ENCODE peak calls at places on chromosomes 12 and 14, in four cellular contexts. One of them, this sample, is unnamed.

GRCh38 chr12:121957831-121958515 is 39.6 kb downstream of the CFAP251 start:
- DNase-seq in transverse colon: no peak
- DNase-seq in AML-193: no peak
- DNase-seq in activated CD4-positive, alpha-beta T cell treated with anti-CD3 and anti-CD28 coated beads, Interleukin-2, amount 50 U/mL, for 4 hours: no peak
- DNase-seq in this sample: no peak

GRCh38 chr12:116937640-116938039 is 26.9 kb downstream of the FBXW8 start:
- DNase-seq in activated CD4-positive, alpha-beta T cell treated with anti-CD3 and anti-CD28 coated beads, Interleukin-2, amount 50 U/mL, for 4 hours: no peak
- DNase-seq in transverse colon: no peak
- DNase-seq in AML-193: no peak
- DNase-seq in this sample: no peak

GRCh38 chr12:89135976-89136634 is 216.2 kb downstream of the DUSP6 start:
- DNase-seq in activated CD4-positive, alpha-beta T cell treated with anti-CD3 and anti-CD28 coated beads, Interleukin-2, amount 50 U/mL, for 4 hours: no peak
- DNase-seq in transverse colon: no peak
- DNase-seq in AML-193: peak
- DNase-seq in this sample: no peak

GRCh38 chr12:131415781-131416180 is 295.1 kb upstream of the SFSWAP start:
- DNase-seq in transverse colon: no peak
- DNase-seq in AML-193: no peak
- DNase-seq in activated CD4-positive, alpha-beta T cell treated with anti-CD3 and anti-CD28 coated beads, Interleukin-2, amount 50 U/mL, for 4 hours: no peak
- DNase-seq in this sample: peak

GRCh38 chr14:51823706-51824105 is 36.7 kb upstream of the GNG2 start:
- DNase-seq in transverse colon: no peak
- DNase-seq in AML-193: no peak
- DNase-seq in activated CD4-positive, alpha-beta T cell treated with anti-CD3 and anti-CD28 coated beads, Interleukin-2, amount 50 U/mL, for 4 hours: no peak
- DNase-seq in this sample: no peak

GRCh38 chr14:31854508-31855075 is 222.5 kb upstream of the ARHGAP5 start:
- DNase-seq in AML-193: no peak
- DNase-seq in activated CD4-positive, alpha-beta T cell treated with anti-CD3 and anti-CD28 coated beads, Interleukin-2, amount 50 U/mL, for 4 hours: no peak
- DNase-seq in transverse colon: no peak
- DNase-seq in this sample: no peak

GRCh38 chr14:102503576-102504224 is 5.9 kb downstream of the ANKRD9 start:
- DNase-seq in transverse colon: no peak
- DNase-seq in activated CD4-positive, alpha-beta T cell treated with anti-CD3 and anti-CD28 coated beads, Interleukin-2, amount 50 U/mL, for 4 hours: no peak
- DNase-seq in AML-193: no peak
- DNase-seq in this sample: no peak

GRCh38 chr12:91111366-91112321 is at the start of gene LUM:
- DNase-seq in transverse colon: no peak
- DNase-seq in AML-193: no peak
- DNase-seq in activated CD4-positive, alpha-beta T cell treated with anti-CD3 and anti-CD28 coated beads, Interleukin-2, amount 50 U/mL, for 4 hours: no peak
- DNase-seq in this sample: no peak

GRCh38 chr12:32435921-32436710 is 36.8 kb downstream of the FGD4 start:
- DNase-seq in activated CD4-positive, alpha-beta T cell treated with anti-CD3 and anti-CD28 coated beads, Interleukin-2, amount 50 U/mL, for 4 hours: no peak
- DNase-seq in transverse colon: no peak
- DNase-seq in AML-193: no peak
- DNase-seq in this sample: no peak

GRCh38 chr12:99935608-99936007 is 49.1 kb downstream of the ANKS1B start:
- DNase-seq in activated CD4-positive, alpha-beta T cell treated with anti-CD3 and anti-CD28 coated beads, Interleukin-2, amount 50 U/mL, for 4 hours: no peak
- DNase-seq in AML-193: no peak
- DNase-seq in transverse colon: no peak
- DNase-seq in this sample: no peak

GRCh38 chr12:82357845-82358199 is 365 bp downstream of the CCDC59 start:
- DNase-seq in transverse colon: no peak
- DNase-seq in activated CD4-positive, alpha-beta T cell treated with anti-CD3 and anti-CD28 coated beads, Interleukin-2, amount 50 U/mL, for 4 hours: no peak
- DNase-seq in AML-193: no peak
- DNase-seq in this sample: no peak

GRCh38 chr12:108333898-108334699 is 5.0 kb downstream of the CMKLR1 start:
- DNase-seq in activated CD4-positive, alpha-beta T cell treated with anti-CD3 and anti-CD28 coated beads, Interleukin-2, amount 50 U/mL, for 4 hours: no peak
- DNase-seq in AML-193: no peak
- DNase-seq in transverse colon: no peak
- DNase-seq in this sample: no peak

GRCh38 chr14:53855127-53855526 is 101.5 kb downstream of the BMP4 start:
- DNase-seq in AML-193: no peak
- DNase-seq in transverse colon: no peak
- DNase-seq in activated CD4-positive, alpha-beta T cell treated with anti-CD3 and anti-CD28 coated beads, Interleukin-2, amount 50 U/mL, for 4 hours: no peak
- DNase-seq in this sample: no peak

GRCh38 chr12:121776190-121777098 is 17.0 kb downstream of the RHOF start:
- DNase-seq in activated CD4-positive, alpha-beta T cell treated with anti-CD3 and anti-CD28 coated beads, Interleukin-2, amount 50 U/mL, for 4 hours: peak
- DNase-seq in AML-193: peak
- DNase-seq in transverse colon: peak
- DNase-seq in this sample: peak

GRCh38 chr14:44700694-44701093 is 193.6 kb upstream of the FSCB start:
- DNase-seq in activated CD4-positive, alpha-beta T cell treated with anti-CD3 and anti-CD28 coated beads, Interleukin-2, amount 50 U/mL, for 4 hours: no peak
- DNase-seq in AML-193: no peak
- DNase-seq in transverse colon: no peak
- DNase-seq in this sample: no peak

GRCh38 chr14:89207925-89208328 is 209.1 kb downstream of the FOXN3 start:
- DNase-seq in transverse colon: no peak
- DNase-seq in activated CD4-positive, alpha-beta T cell treated with anti-CD3 and anti-CD28 coated beads, Interleukin-2, amount 50 U/mL, for 4 hours: no peak
- DNase-seq in AML-193: no peak
- DNase-seq in this sample: peak

GRCh38 chr12:23221066-23221465 is 596.1 kb downstream of the ETNK1 start:
- DNase-seq in transverse colon: no peak
- DNase-seq in activated CD4-positive, alpha-beta T cell treated with anti-CD3 and anti-CD28 coated beads, Interleukin-2, amount 50 U/mL, for 4 hours: no peak
- DNase-seq in AML-193: no peak
- DNase-seq in this sample: no peak

GRCh38 chr14:89349196-89350008 is 67.6 kb downstream of the FOXN3 start:
- DNase-seq in AML-193: no peak
- DNase-seq in transverse colon: peak
- DNase-seq in activated CD4-positive, alpha-beta T cell treated with anti-CD3 and anti-CD28 coated beads, Interleukin-2, amount 50 U/mL, for 4 hours: no peak
- DNase-seq in this sample: peak

GRCh38 chr12:113899042-113899843 is 66.9 kb downstream of the RBM19 start:
- DNase-seq in activated CD4-positive, alpha-beta T cell treated with anti-CD3 and anti-CD28 coated beads, Interleukin-2, amount 50 U/mL, for 4 hours: no peak
- DNase-seq in AML-193: no peak
- DNase-seq in transverse colon: no peak
- DNase-seq in this sample: no peak

GRCh38 chr12:40188558-40189320 is 36.1 kb upstream of the LRRK2 start:
- DNase-seq in transverse colon: no peak
- DNase-seq in AML-193: no peak
- DNase-seq in activated CD4-positive, alpha-beta T cell treated with anti-CD3 and anti-CD28 coated beads, Interleukin-2, amount 50 U/mL, for 4 hours: no peak
- DNase-seq in this sample: no peak

GRCh38 chr12:94099191-94099983 is 49.0 kb upstream of the PLXNC1 start:
- DNase-seq in activated CD4-positive, alpha-beta T cell treated with anti-CD3 and anti-CD28 coated beads, Interleukin-2, amount 50 U/mL, for 4 hours: no peak
- DNase-seq in transverse colon: no peak
- DNase-seq in AML-193: no peak
- DNase-seq in this sample: no peak

GRCh38 chr12:7143564-7143963 is 13.4 kb downstream of the CLSTN3 start:
- DNase-seq in AML-193: no peak
- DNase-seq in transverse colon: no peak
- DNase-seq in activated CD4-positive, alpha-beta T cell treated with anti-CD3 and anti-CD28 coated beads, Interleukin-2, amount 50 U/mL, for 4 hours: no peak
- DNase-seq in this sample: no peak

GRCh38 chr14:39212034-39212433 is 21.7 kb upstream of the MIA2 start:
- DNase-seq in AML-193: no peak
- DNase-seq in transverse colon: no peak
- DNase-seq in activated CD4-positive, alpha-beta T cell treated with anti-CD3 and anti-CD28 coated beads, Interleukin-2, amount 50 U/mL, for 4 hours: no peak
- DNase-seq in this sample: no peak

GRCh38 chr14:97456958-97457357 is 659.8 kb downstream of the VRK1 start:
- DNase-seq in transverse colon: no peak
- DNase-seq in AML-193: no peak
- DNase-seq in activated CD4-positive, alpha-beta T cell treated with anti-CD3 and anti-CD28 coated beads, Interleukin-2, amount 50 U/mL, for 4 hours: peak
- DNase-seq in this sample: no peak

GRCh38 chr12:124857921-124858461 is 5.7 kb downstream of the SCARB1 start:
- DNase-seq in AML-193: no peak
- DNase-seq in activated CD4-positive, alpha-beta T cell treated with anti-CD3 and anti-CD28 coated beads, Interleukin-2, amount 50 U/mL, for 4 hours: no peak
- DNase-seq in transverse colon: no peak
- DNase-seq in this sample: no peak

GRCh38 chr12:131919051-131919347 is 10.1 kb upstream of the PUS1 start:
- DNase-seq in AML-193: no peak
- DNase-seq in activated CD4-positive, alpha-beta T cell treated with anti-CD3 and anti-CD28 coated beads, Interleukin-2, amount 50 U/mL, for 4 hours: no peak
- DNase-seq in transverse colon: no peak
- DNase-seq in this sample: no peak

GRCh38 chr12:114888458-114888857 is 204.5 kb upstream of the TBX3 start:
- DNase-seq in transverse colon: peak
- DNase-seq in AML-193: no peak
- DNase-seq in activated CD4-positive, alpha-beta T cell treated with anti-CD3 and anti-CD28 coated beads, Interleukin-2, amount 50 U/mL, for 4 hours: no peak
- DNase-seq in this sample: no peak

GRCh38 chr12:65500121-65500846 is 221.8 kb downstream of the MSRB3 start:
- DNase-seq in AML-193: no peak
- DNase-seq in activated CD4-positive, alpha-beta T cell treated with anti-CD3 and anti-CD28 coated beads, Interleukin-2, amount 50 U/mL, for 4 hours: no peak
- DNase-seq in transverse colon: no peak
- DNase-seq in this sample: no peak

GRCh38 chr12:59444932-59445331 is 150.9 kb upstream of the SLC16A7 start:
- DNase-seq in AML-193: no peak
- DNase-seq in activated CD4-positive, alpha-beta T cell treated with anti-CD3 and anti-CD28 coated beads, Interleukin-2, amount 50 U/mL, for 4 hours: peak
- DNase-seq in transverse colon: no peak
- DNase-seq in this sample: no peak

GRCh38 chr14:56676042-56676441 is 96.4 kb downstream of the TMEM260 start:
- DNase-seq in activated CD4-positive, alpha-beta T cell treated with anti-CD3 and anti-CD28 coated beads, Interleukin-2, amount 50 U/mL, for 4 hours: no peak
- DNase-seq in transverse colon: no peak
- DNase-seq in AML-193: no peak
- DNase-seq in this sample: no peak

GRCh38 chr12:107372229-107372658 is 278.9 kb upstream of the CRY1 start:
- DNase-seq in transverse colon: no peak
- DNase-seq in activated CD4-positive, alpha-beta T cell treated with anti-CD3 and anti-CD28 coated beads, Interleukin-2, amount 50 U/mL, for 4 hours: no peak
- DNase-seq in AML-193: peak
- DNase-seq in this sample: no peak

GRCh38 chr12:54390668-54391551 is 6.4 kb upstream of the ZNF385A start:
- DNase-seq in AML-193: no peak
- DNase-seq in activated CD4-positive, alpha-beta T cell treated with anti-CD3 and anti-CD28 coated beads, Interleukin-2, amount 50 U/mL, for 4 hours: peak
- DNase-seq in transverse colon: peak
- DNase-seq in this sample: peak

GRCh38 chr12:75482636-75483035 is 2.1 kb downstream of the GLIPR1 start:
- DNase-seq in activated CD4-positive, alpha-beta T cell treated with anti-CD3 and anti-CD28 coated beads, Interleukin-2, amount 50 U/mL, for 4 hours: no peak
- DNase-seq in transverse colon: no peak
- DNase-seq in AML-193: no peak
- DNase-seq in this sample: no peak

GRCh38 chr14:68762944-68763831 is 29.7 kb downstream of the ZFP36L1 start:
- DNase-seq in AML-193: no peak
- DNase-seq in activated CD4-positive, alpha-beta T cell treated with anti-CD3 and anti-CD28 coated beads, Interleukin-2, amount 50 U/mL, for 4 hours: no peak
- DNase-seq in transverse colon: no peak
- DNase-seq in this sample: no peak

GRCh38 chr12:56634242-56634836 is 4.2 kb upstream of the BAZ2A start:
- DNase-seq in AML-193: no peak
- DNase-seq in activated CD4-positive, alpha-beta T cell treated with anti-CD3 and anti-CD28 coated beads, Interleukin-2, amount 50 U/mL, for 4 hours: no peak
- DNase-seq in transverse colon: peak
- DNase-seq in this sample: peak

GRCh38 chr14:60488175-60488574 is 2.3 kb upstream of the C14orf39 start:
- DNase-seq in activated CD4-positive, alpha-beta T cell treated with anti-CD3 and anti-CD28 coated beads, Interleukin-2, amount 50 U/mL, for 4 hours: no peak
- DNase-seq in transverse colon: no peak
- DNase-seq in AML-193: no peak
- DNase-seq in this sample: no peak

GRCh38 chr14:23154876-23155587 is 28.4 kb downstream of the SLC7A8 start:
- DNase-seq in AML-193: no peak
- DNase-seq in activated CD4-positive, alpha-beta T cell treated with anti-CD3 and anti-CD28 coated beads, Interleukin-2, amount 50 U/mL, for 4 hours: no peak
- DNase-seq in transverse colon: peak
- DNase-seq in this sample: no peak

GRCh38 chr14:86766469-86766868 is 1226.5 kb downstream of the GALC start:
- DNase-seq in activated CD4-positive, alpha-beta T cell treated with anti-CD3 and anti-CD28 coated beads, Interleukin-2, amount 50 U/mL, for 4 hours: no peak
- DNase-seq in transverse colon: no peak
- DNase-seq in AML-193: no peak
- DNase-seq in this sample: no peak